ENCODE peak calls at places on chromosomes 12 and 14, in six cellular contexts. One of them, this sample, is unnamed.
A peak's percentile ranks its signal among the peaks of the same experiment; 100 is the strongest.

GRCh38 chr14:21103710-21104447 is 3.0 kb downstream of the TMEM253 start:
- DNase-seq in GM12865: peak; percentile 97
- DNase-seq in fibroblast of mammary gland: peak; percentile 94
- DNase-seq in upper lobe of right lung: peak; percentile 97
- DNase-seq in bronchial epithelial cell: peak; percentile 83
- DNase-seq in ovary: peak; percentile 96
- DNase-seq in this sample: peak; percentile 88

GRCh38 chr14:74514471-74514932 is 20.9 kb downstream of the ISCA2 start:
- DNase-seq in bronchial epithelial cell: peak; percentile 60
- DNase-seq in upper lobe of right lung: peak; percentile 84
- DNase-seq in GM12865: peak; percentile 48
- DNase-seq in ovary: peak; percentile 60
- DNase-seq in fibroblast of mammary gland: peak; percentile 84
- DNase-seq in this sample: no peak

GRCh38 chr14:74875941-74876913 is at the start of gene PROX2:
- DNase-seq in ovary: no peak
- DNase-seq in GM12865: no peak
- DNase-seq in fibroblast of mammary gland: peak; percentile 59
- DNase-seq in upper lobe of right lung: no peak
- DNase-seq in bronchial epithelial cell: no peak
- DNase-seq in this sample: no peak

GRCh38 chr12:24561882-24562760 is 386.8 kb downstream of the BCAT1 start:
- DNase-seq in GM12865: peak; percentile 38
- DNase-seq in upper lobe of right lung: peak; percentile 88
- DNase-seq in fibroblast of mammary gland: peak; percentile 60
- DNase-seq in bronchial epithelial cell: peak; percentile 3
- DNase-seq in ovary: peak; percentile 83
- DNase-seq in this sample: no peak

GRCh38 chr14:72916174-72916573 is 10.1 kb upstream of the DCAF4 start:
- DNase-seq in fibroblast of mammary gland: no peak
- DNase-seq in bronchial epithelial cell: peak; percentile 60
- DNase-seq in GM12865: no peak
- DNase-seq in upper lobe of right lung: no peak
- DNase-seq in ovary: no peak
- DNase-seq in this sample: no peak

GRCh38 chr14:51523243-51523642 is 128.5 kb upstream of the FRMD6 start:
- DNase-seq in ovary: no peak
- DNase-seq in bronchial epithelial cell: no peak
- DNase-seq in GM12865: no peak
- DNase-seq in fibroblast of mammary gland: no peak
- DNase-seq in upper lobe of right lung: no peak
- DNase-seq in this sample: no peak

GRCh38 chr12:15584366-15585041 is 204.7 kb downstream of the EPS8 start:
- DNase-seq in ovary: no peak
- DNase-seq in bronchial epithelial cell: peak; percentile 59
- DNase-seq in upper lobe of right lung: no peak
- DNase-seq in fibroblast of mammary gland: peak; percentile 83
- DNase-seq in GM12865: peak; percentile 84
- DNase-seq in this sample: peak; percentile 56

GRCh38 chr14:69505338-69506240 is 21.1 kb downstream of the PLEKHD1 start:
- DNase-seq in fibroblast of mammary gland: no peak
- DNase-seq in GM12865: no peak
- DNase-seq in bronchial epithelial cell: no peak
- DNase-seq in ovary: no peak
- DNase-seq in upper lobe of right lung: peak; percentile 50
- DNase-seq in this sample: no peak

GRCh38 chr12:65668981-65669695 is 155.1 kb upstream of the HMGA2 start:
- DNase-seq in ovary: no peak
- DNase-seq in GM12865: no peak
- DNase-seq in upper lobe of right lung: no peak
- DNase-seq in fibroblast of mammary gland: peak; percentile 37
- DNase-seq in bronchial epithelial cell: peak; percentile 78
- DNase-seq in this sample: no peak

GRCh38 chr12:108832730-108833354 is 24.5 kb downstream of the SSH1 start:
- DNase-seq in GM12865: no peak
- DNase-seq in upper lobe of right lung: no peak
- DNase-seq in ovary: no peak
- DNase-seq in bronchial epithelial cell: peak; percentile 92
- DNase-seq in fibroblast of mammary gland: peak; percentile 87
- DNase-seq in this sample: no peak

GRCh38 chr12:125140918-125141573 is 75.8 kb downstream of the AACS start:
- DNase-seq in upper lobe of right lung: no peak
- DNase-seq in ovary: no peak
- DNase-seq in GM12865: no peak
- DNase-seq in fibroblast of mammary gland: peak; percentile 83
- DNase-seq in bronchial epithelial cell: peak; percentile 92
- DNase-seq in this sample: no peak

GRCh38 chr12:124125472-124125871 is 152.5 kb downstream of the ZNF664 start:
- DNase-seq in fibroblast of mammary gland: no peak
- DNase-seq in GM12865: peak; percentile 86
- DNase-seq in upper lobe of right lung: no peak
- DNase-seq in bronchial epithelial cell: peak; percentile 78
- DNase-seq in ovary: no peak
- DNase-seq in this sample: peak; percentile 53

GRCh38 chr12:88896958-88897357 is 316.7 kb upstream of the KITLG start:
- DNase-seq in bronchial epithelial cell: peak; percentile 7
- DNase-seq in fibroblast of mammary gland: peak; percentile 67
- DNase-seq in ovary: no peak
- DNase-seq in upper lobe of right lung: no peak
- DNase-seq in GM12865: no peak
- DNase-seq in this sample: no peak

GRCh38 chr12:94427520-94428381 is 31.9 kb downstream of the CEP83 start:
- DNase-seq in GM12865: peak; percentile 56
- DNase-seq in bronchial epithelial cell: no peak
- DNase-seq in fibroblast of mammary gland: peak; percentile 78
- DNase-seq in upper lobe of right lung: no peak
- DNase-seq in ovary: peak; percentile 86
- DNase-seq in this sample: no peak

GRCh38 chr12:43891856-43892574 is 56.1 kb downstream of the TMEM117 start:
- DNase-seq in fibroblast of mammary gland: peak; percentile 23
- DNase-seq in ovary: no peak
- DNase-seq in bronchial epithelial cell: peak; percentile 79
- DNase-seq in upper lobe of right lung: no peak
- DNase-seq in GM12865: no peak
- DNase-seq in this sample: no peak

GRCh38 chr14:21734457-21735074 is 60.9 kb upstream of the OR4E1 start:
- DNase-seq in bronchial epithelial cell: peak; percentile 57
- DNase-seq in GM12865: peak; percentile 68
- DNase-seq in upper lobe of right lung: no peak
- DNase-seq in fibroblast of mammary gland: peak; percentile 59
- DNase-seq in ovary: no peak
- DNase-seq in this sample: peak; percentile 29

GRCh38 chr12:124088232-124088907 is 115.4 kb downstream of the ZNF664 start:
- DNase-seq in GM12865: no peak
- DNase-seq in ovary: no peak
- DNase-seq in fibroblast of mammary gland: no peak
- DNase-seq in upper lobe of right lung: no peak
- DNase-seq in bronchial epithelial cell: no peak
- DNase-seq in this sample: no peak

GRCh38 chr12:31849090-31849687 is 110.0 kb upstream of the RESF1 start:
- DNase-seq in bronchial epithelial cell: no peak
- DNase-seq in fibroblast of mammary gland: peak; percentile 42
- DNase-seq in GM12865: peak; percentile 48
- DNase-seq in upper lobe of right lung: no peak
- DNase-seq in ovary: no peak
- DNase-seq in this sample: no peak

GRCh38 chr12:75694891-75695290 is 183.5 kb upstream of the KRR1 start:
- DNase-seq in ovary: no peak
- DNase-seq in GM12865: no peak
- DNase-seq in fibroblast of mammary gland: peak; percentile 47
- DNase-seq in bronchial epithelial cell: peak; percentile 77
- DNase-seq in upper lobe of right lung: no peak
- DNase-seq in this sample: no peak

GRCh38 chr12:6066651-6067050 is 57.8 kb downstream of the VWF start:
- DNase-seq in upper lobe of right lung: no peak
- DNase-seq in fibroblast of mammary gland: no peak
- DNase-seq in GM12865: no peak
- DNase-seq in ovary: no peak
- DNase-seq in bronchial epithelial cell: peak; percentile 51
- DNase-seq in this sample: no peak
- TF ChIP-seq CTCF in upper lobe of right lung: no peak
- TF ChIP-seq CTCF in fibroblast of mammary gland: no peak
- TF ChIP-seq CTCF in GM12865: no peak
- TF ChIP-seq CTCF in ovary: no peak
- TF ChIP-seq CTCF in bronchial epithelial cell: no peak
- TF ChIP-seq CTCF in this sample: no peak

GRCh38 chr14:64293976-64294671 is at the start of gene ESR2:
- DNase-seq in ovary: peak; percentile 58
- DNase-seq in upper lobe of right lung: peak; percentile 65
- DNase-seq in GM12865: peak; percentile 56
- DNase-seq in fibroblast of mammary gland: peak; percentile 37
- DNase-seq in bronchial epithelial cell: peak; percentile 14
- DNase-seq in this sample: peak; percentile 25

GRCh38 chr14:64289571-64289970 is 4.6 kb downstream of the ESR2 start:
- DNase-seq in fibroblast of mammary gland: no peak
- DNase-seq in ovary: peak; percentile 23
- DNase-seq in bronchial epithelial cell: no peak
- DNase-seq in GM12865: no peak
- DNase-seq in upper lobe of right lung: no peak
- DNase-seq in this sample: no peak

GRCh38 chr14:64294672-64295413 is 672 bp upstream of the ESR2 start:
- DNase-seq in fibroblast of mammary gland: peak; percentile 56
- DNase-seq in ovary: peak; percentile 83
- DNase-seq in upper lobe of right lung: peak; percentile 93
- DNase-seq in GM12865: peak; percentile 90
- DNase-seq in bronchial epithelial cell: peak; percentile 59
- DNase-seq in this sample: peak; percentile 52

GRCh38 chr14:64296561-64296960 is 2.4 kb upstream of the ESR2 start:
- DNase-seq in fibroblast of mammary gland: peak; percentile 57
- DNase-seq in bronchial epithelial cell: peak; percentile 79
- DNase-seq in ovary: no peak
- DNase-seq in upper lobe of right lung: no peak
- DNase-seq in GM12865: no peak
- DNase-seq in this sample: no peak

GRCh38 chr14:64292197-64292596 is 2.0 kb downstream of the ESR2 start:
- DNase-seq in fibroblast of mammary gland: no peak
- DNase-seq in bronchial epithelial cell: no peak
- DNase-seq in ovary: no peak
- DNase-seq in GM12865: no peak
- DNase-seq in upper lobe of right lung: no peak
- DNase-seq in this sample: no peak
- H3K4me3 ChIP-seq in fibroblast of mammary gland: no peak overlapping the region
- H3K4me3 ChIP-seq in bronchial epithelial cell: no peak overlapping the region
- H3K4me3 ChIP-seq in ovary: no peak overlapping the region
- H3K4me3 ChIP-seq in GM12865: no peak overlapping the region
- H3K4me3 ChIP-seq in upper lobe of right lung: no peak overlapping the region
- H3K4me3 ChIP-seq in this sample: no peak overlapping the region

GRCh38 chr14:99035268-99035667 is 236.7 kb downstream of the BCL11B start:
- DNase-seq in GM12865: no peak
- DNase-seq in ovary: peak; percentile 18
- DNase-seq in upper lobe of right lung: no peak
- DNase-seq in bronchial epithelial cell: peak; percentile 75
- DNase-seq in fibroblast of mammary gland: peak; percentile 49
- DNase-seq in this sample: no peak
- TF ChIP-seq CTCF in GM12865: no peak
- TF ChIP-seq CTCF in ovary: no peak
- TF ChIP-seq CTCF in upper lobe of right lung: no peak
- TF ChIP-seq CTCF in bronchial epithelial cell: no peak
- TF ChIP-seq CTCF in fibroblast of mammary gland: no peak
- TF ChIP-seq CTCF in this sample: no peak

GRCh38 chr12:49903351-49903699 is 375 bp downstream of the FAIM2 start:
- DNase-seq in ovary: no peak
- DNase-seq in fibroblast of mammary gland: no peak
- DNase-seq in upper lobe of right lung: no peak
- DNase-seq in bronchial epithelial cell: no peak
- DNase-seq in GM12865: no peak
- DNase-seq in this sample: no peak
- H3K4me3 ChIP-seq in ovary: peak overlapping the region; percentile 37
- H3K4me3 ChIP-seq in fibroblast of mammary gland: peak overlapping the region; percentile 27
- H3K4me3 ChIP-seq in upper lobe of right lung: no peak overlapping the region
- H3K4me3 ChIP-seq in bronchial epithelial cell: no peak overlapping the region
- H3K4me3 ChIP-seq in GM12865: no peak overlapping the region
- H3K4me3 ChIP-seq in this sample: no peak overlapping the region

GRCh38 chr12:79371226-79371625 is 319.5 kb downstream of the PAWR start:
- DNase-seq in upper lobe of right lung: no peak
- DNase-seq in fibroblast of mammary gland: no peak
- DNase-seq in ovary: no peak
- DNase-seq in GM12865: no peak
- DNase-seq in bronchial epithelial cell: no peak
- DNase-seq in this sample: no peak

GRCh38 chr12:79366374-79366773 is 324.4 kb downstream of the PAWR start:
- DNase-seq in bronchial epithelial cell: no peak
- DNase-seq in ovary: no peak
- DNase-seq in fibroblast of mammary gland: no peak
- DNase-seq in upper lobe of right lung: no peak
- DNase-seq in GM12865: no peak
- DNase-seq in this sample: no peak

GRCh38 chr12:79367016-79367575 is 323.7 kb downstream of the PAWR start:
- DNase-seq in upper lobe of right lung: no peak
- DNase-seq in GM12865: no peak
- DNase-seq in fibroblast of mammary gland: no peak
- DNase-seq in bronchial epithelial cell: peak; percentile 93
- DNase-seq in ovary: no peak
- DNase-seq in this sample: no peak

GRCh38 chr12:79373896-79374499 is 316.8 kb downstream of the PAWR start:
- DNase-seq in upper lobe of right lung: no peak
- DNase-seq in fibroblast of mammary gland: peak; percentile 28
- DNase-seq in bronchial epithelial cell: peak; percentile 27
- DNase-seq in GM12865: peak; percentile 18
- DNase-seq in ovary: no peak
- DNase-seq in this sample: no peak

GRCh38 chr12:79370021-79370420 is 320.7 kb downstream of the PAWR start:
- DNase-seq in bronchial epithelial cell: no peak
- DNase-seq in upper lobe of right lung: no peak
- DNase-seq in GM12865: no peak
- DNase-seq in fibroblast of mammary gland: no peak
- DNase-seq in ovary: no peak
- DNase-seq in this sample: no peak
- TF ChIP-seq CTCF in bronchial epithelial cell: no peak
- TF ChIP-seq CTCF in upper lobe of right lung: no peak
- TF ChIP-seq CTCF in GM12865: no peak
- TF ChIP-seq CTCF in fibroblast of mammary gland: no peak
- TF ChIP-seq CTCF in ovary: no peak
- TF ChIP-seq CTCF in this sample: no peak

DNA sequence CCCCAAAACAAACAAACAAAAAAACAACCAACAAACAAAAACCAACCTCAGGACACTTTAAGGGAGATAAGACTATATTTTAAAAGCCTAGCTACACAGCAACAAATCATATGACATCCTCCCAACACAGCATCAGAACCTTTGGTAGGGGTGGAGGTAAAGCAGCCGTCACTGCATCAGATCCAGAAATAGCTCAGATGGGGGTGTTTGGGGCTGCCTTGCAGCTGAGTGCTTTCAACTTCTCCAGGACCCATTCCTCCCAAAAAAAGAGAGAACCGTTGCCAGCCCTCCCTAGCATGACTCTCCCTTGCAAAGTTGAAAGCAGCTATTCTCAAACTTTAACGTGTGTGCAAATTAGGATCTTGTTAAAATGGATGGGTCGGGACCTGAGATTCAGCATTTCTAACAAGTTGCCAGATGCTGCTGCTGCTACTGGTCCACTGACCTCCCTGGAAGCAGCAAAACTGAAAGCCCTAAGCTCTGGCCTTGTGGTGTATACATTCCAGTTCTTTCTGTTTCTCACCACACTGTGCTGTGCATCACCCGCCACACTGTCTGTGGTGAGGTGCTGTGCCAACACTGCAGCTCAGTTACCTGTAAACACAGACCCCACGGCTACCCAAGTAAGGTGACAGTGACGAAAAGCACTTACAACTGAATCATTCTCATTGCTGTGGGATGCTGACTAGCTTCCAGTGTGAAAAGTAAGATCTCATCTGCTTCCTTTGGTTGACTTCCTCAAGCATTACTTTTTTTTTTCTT is 54.0 kb downstream of the SLC38A1 start:
- DNase-seq in ovary: no peak
- DNase-seq in bronchial epithelial cell: no peak
- DNase-seq in upper lobe of right lung: no peak
- DNase-seq in fibroblast of mammary gland: no peak
- DNase-seq in GM12865: peak; percentile 85
- DNase-seq in this sample: no peak
- H3K4me3 ChIP-seq in ovary: no peak overlapping the region
- H3K4me3 ChIP-seq in bronchial epithelial cell: no peak overlapping the region
- H3K4me3 ChIP-seq in upper lobe of right lung: no peak overlapping the region
- H3K4me3 ChIP-seq in fibroblast of mammary gland: no peak overlapping the region
- H3K4me3 ChIP-seq in GM12865: peak overlapping the region; percentile 0
- H3K4me3 ChIP-seq in this sample: peak overlapping the region; percentile 20

This sample was measured in GM12864.